ENCODE peak calls at places on chromosomes 12 and 14, in nine cellular contexts. L, Z, Q, I, B, C, V, D and K are unnamed samples.

GRCh38 chr12:89162704-89163261 is 189.5 kb downstream of the DUSP6 start:
- DNase-seq in C (no peak), V (peak), L (peak), B (peak), Z (peak), I (peak), Q (no peak), D (no peak), K (peak)

GRCh38 chr14:69710378-69710777 is 56.6 kb upstream of the SRSF5 start:
- DNase-seq in L (no peak), Z (no peak), D (no peak), I (no peak), V (no peak), B (no peak), C (no peak), Q (no peak), K (no peak)

GRCh38 chr12:981956-982355 is 9.1 kb upstream of the ERC1 start:
- DNase-seq in C (no peak), B (no peak), Z (no peak), L (no peak), I (no peak), D (no peak), V (no peak), Q (no peak), K (no peak)

GRCh38 chr14:70808023-70808401 is 1.3 kb downstream of the MAP3K9 start:
- DNase-seq in B (no peak), I (no peak), Z (peak), V (peak), D (peak), L (no peak), Q (peak), C (no peak), K (no peak)

GRCh38 chr12:56635539-56636117 is 5.5 kb upstream of the BAZ2A start:
- DNase-seq in Q (no peak), I (no peak), L (no peak), Z (no peak), B (no peak), V (no peak), C (no peak), D (no peak), K (no peak)

GRCh38 chr14:79248771-79249170 is 962.5 kb downstream of the DIO2 start:
- DNase-seq in Z (no peak), V (no peak), Q (no peak), B (no peak), L (no peak), I (no peak), D (no peak), C (no peak), K (no peak)

GRCh38 chr14:96497087-96497486 is 5.1 kb upstream of the PAPOLA start:
- DNase-seq in C (no peak), D (no peak), Q (no peak), I (no peak), Z (peak), B (no peak), V (no peak), L (peak), K (no peak)

GRCh38 chr12:92253301-92253700 is 107.7 kb upstream of the BTG1 start:
- DNase-seq in I (no peak), V (no peak), Q (no peak), C (no peak), D (no peak), B (no peak), Z (peak), L (no peak), K (no peak)

GRCh38 chr12:123388218-123388947 is 4.5 kb downstream of the KMT5A start:
- DNase-seq in L (no peak), B (peak), I (peak), C (peak), Z (peak), D (peak), V (peak), Q (peak), K (peak)

GRCh38 chr12:79881351-79881750 is 53.5 kb downstream of the PPP1R12A start:
- DNase-seq in D (no peak), Q (no peak), Z (no peak), V (no peak), B (no peak), C (no peak), L (no peak), I (no peak), K (no peak)

GRCh38 chr12:9943244-9943643 is 11.1 kb upstream of the CLEC2A start:
- DNase-seq in D (no peak), V (no peak), B (no peak), C (peak), Z (no peak), L (no peak), I (no peak), Q (no peak), K (no peak)

GRCh38 chr12:95858451-95859343 is at the start of gene SNRPF:
- DNase-seq in I (peak), B (peak), Z (peak), Q (peak), V (peak), D (peak), L (peak), C (peak), K (peak)

GRCh38 chr14:67837011-67837624 is 17.5 kb downstream of the RAD51B start:
- DNase-seq in L (peak), V (no peak), Q (peak), Z (peak), D (no peak), B (peak), C (no peak), I (peak), K (peak)

GRCh38 chr14:22471545-22472121 is 117.4 kb downstream of the DAD1 start:
- DNase-seq in L (no peak), Q (peak), V (no peak), D (no peak), I (peak), B (peak), Z (peak), C (peak), K (no peak)

GRCh38 chr14:22926316-22926715 is 2.9 kb downstream of the PRMT5 start:
- DNase-seq in V (no peak), I (no peak), C (no peak), L (peak), B (no peak), Z (peak), D (no peak), Q (no peak), K (no peak)

GRCh38 chr12:50073206-50073605 is 11.9 kb upstream of the SMARCD1 start:
- DNase-seq in D (no peak), I (no peak), Q (no peak), B (no peak), V (no peak), Z (no peak), L (no peak), C (no peak), K (no peak)

GRCh38 chr12:47449797-47450196 is 256.0 kb downstream of the RPAP3 start:
- DNase-seq in I (no peak), L (no peak), D (no peak), C (no peak), V (no peak), Q (no peak), B (no peak), Z (no peak), K (no peak)

GRCh38 chr14:83707056-83707455 is 1822.9 kb upstream of the FLRT2 start:
- DNase-seq in C (no peak), Q (no peak), D (no peak), V (no peak), L (no peak), Z (peak), B (no peak), I (no peak), K (no peak)

GRCh38 chr14:75247286-75247922 is 31.2 kb upstream of the FOS start:
- DNase-seq in C (no peak), B (no peak), V (no peak), Z (no peak), L (no peak), D (no peak), Q (no peak), I (no peak), K (no peak)

GRCh38 chr12:103373088-103373523 is 122.7 kb downstream of the C12orf42 start:
- DNase-seq in C (no peak), L (no peak), I (no peak), V (no peak), D (no peak), B (no peak), Z (no peak), Q (no peak), K (no peak)

GRCh38 chr12:109302358-109302757 is 6.7 kb downstream of the FOXN4 start:
- DNase-seq in B (no peak), C (no peak), I (no peak), V (no peak), D (no peak), Q (no peak), Z (peak), L (no peak), K (no peak)

GRCh38 chr12:46908236-46908935 is 82.6 kb upstream of the SLC38A4 start:
- DNase-seq in I (no peak), C (no peak), L (peak), V (no peak), Q (no peak), Z (peak), B (no peak), D (no peak), K (no peak)

GRCh38 chr12:108637222-108637621 is 3.5 kb upstream of the SELPLG start:
- DNase-seq in D (no peak), I (no peak), Q (no peak), Z (no peak), B (no peak), C (no peak), V (no peak), L (no peak), K (no peak)

GRCh38 chr12:47820631-47821345 is 1.1 kb upstream of the HDAC7 start:
- DNase-seq in L (no peak), B (peak), Z (peak), V (peak), I (peak), D (peak), Q (peak), C (no peak), K (peak)

GRCh38 chr12:124609041-124609984 is 41.9 kb upstream of the NCOR2 start:
- DNase-seq in Q (no peak), Z (peak), B (peak), D (peak), I (peak), V (peak), L (peak), C (no peak), K (peak)

GRCh38 chr12:24933694-24934407 is 15.1 kb downstream of the BCAT1 start:
- DNase-seq in D (no peak), B (no peak), V (no peak), Q (no peak), L (no peak), C (no peak), Z (no peak), I (no peak), K (no peak)

GRCh38 chr14:96103075-96103474 is 63.9 kb downstream of the C14orf132 start:
- DNase-seq in D (no peak), C (no peak), L (no peak), V (no peak), I (no peak), Z (no peak), Q (no peak), B (no peak), K (no peak)